ENCODE peak calls at places on chromosomes 11 and 22, in four cellular contexts. One of them, this sample, is unnamed.

GRCh38 chr11:61972112-61972795 is 4.8 kb upstream of the FTH1 start:
- DNase-seq in A549: no peak
- DNase-seq in CD4-positive, CD25-positive, alpha-beta regulatory T cell: no peak
- DNase-seq in psoas muscle: no peak
- DNase-seq in this sample: no peak

GRCh38 chr11:65558002-65558784 is at the start of gene LTBP3:
- DNase-seq in CD4-positive, CD25-positive, alpha-beta regulatory T cell: peak; percentile 49
- DNase-seq in psoas muscle: peak; percentile 93
- DNase-seq in A549: peak; percentile 59
- DNase-seq in this sample: peak; percentile 46

GRCh38 chr22:37314315-37315046 is 32.2 kb downstream of the CYTH4 start:
- DNase-seq in psoas muscle: no peak
- DNase-seq in A549: no peak
- DNase-seq in CD4-positive, CD25-positive, alpha-beta regulatory T cell: peak; percentile 57
- DNase-seq in this sample: peak; percentile 42

GRCh38 chr11:59829358-59829757 is 15.9 kb downstream of the CBLIF start:
- DNase-seq in CD4-positive, CD25-positive, alpha-beta regulatory T cell: no peak
- DNase-seq in psoas muscle: no peak
- DNase-seq in A549: no peak
- DNase-seq in this sample: no peak

GRCh38 chr22:32622004-32622761 is 147.6 kb downstream of the FBXO7 start:
- DNase-seq in psoas muscle: peak; percentile 78
- DNase-seq in CD4-positive, CD25-positive, alpha-beta regulatory T cell: no peak
- DNase-seq in A549: no peak
- DNase-seq in this sample: no peak

GRCh38 chr11:128848815-128849455 is 18.2 kb downstream of the KCNJ1 start:
- DNase-seq in CD4-positive, CD25-positive, alpha-beta regulatory T cell: peak; percentile 50
- DNase-seq in A549: peak; percentile 29
- DNase-seq in psoas muscle: peak; percentile 66
- DNase-seq in this sample: peak; percentile 70

GRCh38 chr22:37353839-37354238 is 71.5 kb downstream of the CYTH4 start:
- DNase-seq in CD4-positive, CD25-positive, alpha-beta regulatory T cell: no peak
- DNase-seq in A549: no peak
- DNase-seq in psoas muscle: no peak
- DNase-seq in this sample: no peak

GRCh38 chr11:116614306-116615210 is 158.2 kb downstream of the BUD13 start:
- DNase-seq in A549: no peak
- DNase-seq in psoas muscle: no peak
- DNase-seq in CD4-positive, CD25-positive, alpha-beta regulatory T cell: no peak
- DNase-seq in this sample: no peak

GRCh38 chr22:36377022-36377631 is 10.6 kb downstream of the MYH9 start:
- DNase-seq in A549: no peak
- DNase-seq in psoas muscle: no peak
- DNase-seq in CD4-positive, CD25-positive, alpha-beta regulatory T cell: peak; percentile 92
- DNase-seq in this sample: no peak

GRCh38 chr11:34792143-34792542 is 124.0 kb downstream of the APIP start:
- DNase-seq in CD4-positive, CD25-positive, alpha-beta regulatory T cell: no peak
- DNase-seq in psoas muscle: no peak
- DNase-seq in A549: no peak
- DNase-seq in this sample: no peak
- H3K9me3 ChIP-seq in CD4-positive, CD25-positive, alpha-beta regulatory T cell: no peaks in the 10 kb centered on the region
- H3K9me3 ChIP-seq in psoas muscle: no peaks in the 10 kb centered on the region
- H3K9me3 ChIP-seq in A549: no peaks in the 10 kb centered on the region
- H3K9me3 ChIP-seq in this sample: no peaks in the 10 kb centered on the region

GRCh38 chr22:47232197-47232596 is 469.7 kb downstream of the TBC1D22A start:
- DNase-seq in A549: no peak
- DNase-seq in psoas muscle: no peak
- DNase-seq in CD4-positive, CD25-positive, alpha-beta regulatory T cell: no peak
- DNase-seq in this sample: no peak

GRCh38 chr22:47231759-47232158 is 469.3 kb downstream of the TBC1D22A start:
- DNase-seq in CD4-positive, CD25-positive, alpha-beta regulatory T cell: no peak
- DNase-seq in psoas muscle: no peak
- DNase-seq in A549: no peak
- DNase-seq in this sample: no peak

GRCh38 chr22:47236718-47237117 is 474.3 kb downstream of the TBC1D22A start:
- DNase-seq in A549: no peak
- DNase-seq in CD4-positive, CD25-positive, alpha-beta regulatory T cell: no peak
- DNase-seq in psoas muscle: no peak
- DNase-seq in this sample: no peak

GRCh38 chr22:47232753-47233152 is 470.3 kb downstream of the TBC1D22A start:
- DNase-seq in CD4-positive, CD25-positive, alpha-beta regulatory T cell: no peak
- DNase-seq in A549: no peak
- DNase-seq in psoas muscle: no peak
- DNase-seq in this sample: no peak

GRCh38 chr22:47233316-47234243 is 471.1 kb downstream of the TBC1D22A start:
- DNase-seq in CD4-positive, CD25-positive, alpha-beta regulatory T cell: no peak
- DNase-seq in psoas muscle: no peak
- DNase-seq in A549: no peak
- DNase-seq in this sample: no peak
- H3K9me3 ChIP-seq in CD4-positive, CD25-positive, alpha-beta regulatory T cell: no peaks in the 10 kb centered on the region
- H3K9me3 ChIP-seq in psoas muscle: peaks cover 16% of the 10 kb centered on the region
- H3K9me3 ChIP-seq in A549: no peaks in the 10 kb centered on the region
- H3K9me3 ChIP-seq in this sample: no peaks in the 10 kb centered on the region

GRCh38 chr22:11627798-11628650 is 3900.0 kb upstream of the OR11H1 start:
- DNase-seq in psoas muscle: peak; percentile 41
- DNase-seq in A549: no peak
- DNase-seq in CD4-positive, CD25-positive, alpha-beta regulatory T cell: no peak
- DNase-seq in this sample: no peak
- H3K9me3 ChIP-seq in psoas muscle: peaks cover 2% of the 10 kb centered on the region
- H3K9me3 ChIP-seq in A549: peaks cover 14% of the 10 kb centered on the region
- H3K9me3 ChIP-seq in CD4-positive, CD25-positive, alpha-beta regulatory T cell: peaks cover 12% of the 10 kb centered on the region
- H3K9me3 ChIP-seq in this sample: no peaks in the 10 kb centered on the region

GRCh38 chr11:85423794-85424193 is 203.3 kb downstream of the DLG2 start:
- DNase-seq in A549: no peak
- DNase-seq in psoas muscle: no peak
- DNase-seq in CD4-positive, CD25-positive, alpha-beta regulatory T cell: no peak
- DNase-seq in this sample: no peak
- H3K9me3 ChIP-seq in A549: peaks cover 2% of the 10 kb centered on the region
- H3K9me3 ChIP-seq in psoas muscle: peaks cover 2% of the 10 kb centered on the region
- H3K9me3 ChIP-seq in CD4-positive, CD25-positive, alpha-beta regulatory T cell: peaks cover 2% of the 10 kb centered on the region
- H3K9me3 ChIP-seq in this sample: peaks cover 2% of the 10 kb centered on the region

GRCh38 chr22:38967451-38968450 is 10.3 kb downstream of the APOBEC3A start:
- DNase-seq in psoas muscle: peak; percentile 63
- DNase-seq in A549: no peak
- DNase-seq in CD4-positive, CD25-positive, alpha-beta regulatory T cell: no peak
- DNase-seq in this sample: no peak

GRCh38 chr22:38968801-38969200 is 11.4 kb downstream of the APOBEC3A start:
- DNase-seq in psoas muscle: no peak
- DNase-seq in A549: no peak
- DNase-seq in CD4-positive, CD25-positive, alpha-beta regulatory T cell: no peak
- DNase-seq in this sample: no peak

GRCh38 chr22:38965614-38966378 is 8.4 kb downstream of the APOBEC3A start:
- DNase-seq in A549: no peak
- DNase-seq in psoas muscle: peak; percentile 19
- DNase-seq in CD4-positive, CD25-positive, alpha-beta regulatory T cell: no peak
- DNase-seq in this sample: no peak

GRCh38 chr22:38966379-38966700 is 8.9 kb downstream of the APOBEC3A start:
- DNase-seq in psoas muscle: no peak
- DNase-seq in A549: no peak
- DNase-seq in CD4-positive, CD25-positive, alpha-beta regulatory T cell: no peak
- DNase-seq in this sample: no peak

GRCh38 chr22:38966942-38967341 is 9.5 kb downstream of the APOBEC3A start:
- DNase-seq in A549: no peak
- DNase-seq in CD4-positive, CD25-positive, alpha-beta regulatory T cell: no peak
- DNase-seq in psoas muscle: peak; percentile 36
- DNase-seq in this sample: no peak
- H3K9me3 ChIP-seq in A549: no peaks in the 10 kb centered on the region
- H3K9me3 ChIP-seq in CD4-positive, CD25-positive, alpha-beta regulatory T cell: no peaks in the 10 kb centered on the region
- H3K9me3 ChIP-seq in psoas muscle: no peaks in the 10 kb centered on the region
- H3K9me3 ChIP-seq in this sample: no peaks in the 10 kb centered on the region